ENCODE peak calls at places on chromosomes 1 and 21, in eight cellular contexts. I is H1, E is transverse colon, W is stomach, O is HepG2, G is prostate gland, R is endothelial cell of umbilical vein, V is suprapubic skin. A is an unnamed sample. For H3K4me1, the result is how much of the 10 kb centered on the place peaks cover.

GRCh38 chr1:235923466-235924008 is 56.8 kb upstream of the LYST start:
- DNase-seq in I (no peak), E (peak), W (no peak), O (no peak), G (no peak), R (no peak), V (no peak), A (no peak)

GRCh38 chr1:228930479-228930957 is 195.2 kb downstream of the RHOU start:
- DNase-seq in I (no peak), E (no peak), W (peak), O (no peak), G (no peak), R (no peak), V (no peak), A (no peak)

GRCh38 chr1:10690484-10690883 is 106.0 kb downstream of the CASZ1 start:
- DNase-seq in I (no peak), E (no peak), W (no peak), O (no peak), G (no peak), R (no peak), V (no peak), A (no peak)

GRCh38 chr1:235920596-235921375 is 54.1 kb upstream of the LYST start:
- DNase-seq in I (no peak), E (peak), W (peak), O (no peak), G (no peak), R (no peak), V (no peak), A (no peak)

GRCh38 chr21:42521384-42521783 is 7.7 kb downstream of the SLC37A1 start:
- DNase-seq in I (no peak), E (no peak), W (no peak), O (no peak), G (no peak), R (no peak), V (peak), A (no peak)

GRCh38 chr1:192571706-192572105 is 3.9 kb upstream of the RGS1 start:
- DNase-seq in I (no peak), E (no peak), W (no peak), O (no peak), G (no peak), R (no peak), V (no peak), A (no peak)

GRCh38 chr1:228104526-228105251 is 1.6 kb upstream of the C1orf35 start:
- DNase-seq in I (no peak), E (no peak), W (no peak), O (no peak), G (no peak), R (no peak), V (no peak), A (no peak)

GRCh38 chr1:205054013-205054412 is 11.0 kb downstream of the CNTN2 start:
- DNase-seq in I (no peak), E (no peak), W (no peak), O (no peak), G (no peak), R (no peak), V (no peak), A (no peak)

GRCh38 chr1:25564777-25565176 is 21.4 kb downstream of the LDLRAP1 start:
- DNase-seq in I (no peak), E (no peak), W (no peak), O (no peak), G (no peak), R (no peak), V (no peak), A (peak)

GRCh38 chr1:44030606-44031050 is 634 bp downstream of the SLC6A9 start:
- DNase-seq in I (no peak), E (no peak), W (no peak), O (peak), G (no peak), R (peak), V (no peak), A (peak)

GRCh38 chr1:89532866-89533265 is 8.2 kb downstream of the LRRC8B start:
- DNase-seq in I (no peak), E (no peak), W (no peak), O (no peak), G (no peak), R (no peak), V (no peak), A (no peak)

GRCh38 chr1:209199822-209200221 is 383.7 kb upstream of the CAMK1G start:
- DNase-seq in I (peak), E (peak), W (no peak), O (no peak), G (no peak), R (no peak), V (no peak), A (no peak)

GRCh38 chr1:178768423-178768822 is 43.4 kb downstream of the RALGPS2 start:
- DNase-seq in I (no peak), E (no peak), W (no peak), O (peak), G (no peak), R (no peak), V (no peak), A (no peak)

GRCh38 chr1:91526496-91526895 is 25.8 kb downstream of the CDC7 start:
- DNase-seq in I (no peak), E (no peak), W (no peak), O (no peak), G (no peak), R (no peak), V (no peak), A (no peak)

GRCh38 chr1:22447581-22448215 is 4.0 kb upstream of the ZBTB40 start:
- DNase-seq in I (no peak), E (no peak), W (no peak), O (no peak), G (no peak), R (no peak), V (no peak), A (no peak)

GRCh38 chr1:96918406-96918805 is 196.8 kb downstream of the PTBP2 start:
- DNase-seq in I (no peak), E (no peak), W (no peak), O (no peak), G (no peak), R (no peak), V (no peak), A (no peak)

GRCh38 chr1:7526867-7527732 is 244.0 kb upstream of the VAMP3 start:
- DNase-seq in I (no peak), E (no peak), W (no peak), O (no peak), G (no peak), R (no peak), V (no peak), A (peak)

GRCh38 chr21:38861006-38861405 is 55.3 kb downstream of the ETS2 start:
- DNase-seq in I (no peak), E (no peak), W (no peak), O (no peak), G (no peak), R (no peak), V (no peak), A (no peak)

GRCh38 chr1:38786040-38786436 is 73.5 kb downstream of the RRAGC start:
- DNase-seq in I (no peak), E (no peak), W (no peak), O (no peak), G (no peak), R (no peak), V (no peak), A (no peak)

GRCh38 chr1:113808450-113809195 is 3.7 kb downstream of the RSBN1 start:
- DNase-seq in I (no peak), E (peak), W (no peak), O (no peak), G (no peak), R (peak), V (no peak), A (no peak)

GRCh38 chr1:203628185-203628996 is 1.8 kb downstream of the ATP2B4 start:
- DNase-seq in I (peak), E (peak), W (no peak), O (no peak), G (no peak), R (peak), V (no peak), A (peak)

GRCh38 chr1:116997666-116998065 is 3.9 kb upstream of the CD101 start:
- DNase-seq in I (no peak), E (no peak), W (no peak), O (no peak), G (no peak), R (no peak), V (no peak), A (no peak)

GRCh38 chr1:175564723-175565122 is 178.7 kb downstream of the TNR start:
- DNase-seq in I (no peak), E (no peak), W (no peak), O (no peak), G (no peak), R (no peak), V (no peak), A (no peak)

GRCh38 chr1:182604128-182604834 is at the start of gene RGS16:
- DNase-seq in I (no peak), E (peak), W (peak), O (no peak), G (peak), R (peak), V (peak), A (peak)

GRCh38 chr21:29258626-29259335 is 39.9 kb upstream of the BACH1 start:
- DNase-seq in I (no peak), E (no peak), W (no peak), O (peak), G (peak), R (peak), V (no peak), A (no peak)

GRCh38 chr1:248818505-248819374 is 7.0 kb downstream of the SH3BP5L start:
- DNase-seq in I (no peak), E (no peak), W (no peak), O (no peak), G (no peak), R (no peak), V (no peak), A (peak)

GRCh38 chr1:26582836-26583460 is 53.4 kb downstream of the RPS6KA1 start:
- DNase-seq in I (no peak), E (no peak), W (no peak), O (no peak), G (no peak), R (no peak), V (no peak), A (no peak)

GRCh38 chr1:30407030-30407861 is 316.1 kb downstream of the MATN1 start:
- DNase-seq in I (no peak), E (no peak), W (peak), O (no peak), G (no peak), R (no peak), V (peak), A (peak)

GRCh38 chr1:24424207-24424606 is 8.6 kb downstream of the NIPAL3 start:
- DNase-seq in I (no peak), E (no peak), W (no peak), O (no peak), G (no peak), R (no peak), V (no peak), A (no peak)

GRCh38 chr1:16138772-16139221 is 17.1 kb downstream of the EPHA2 start:
- DNase-seq in I (no peak), E (no peak), W (no peak), O (no peak), G (no peak), R (peak), V (no peak), A (no peak)

GRCh38 chr1:33347650-33347992 is 26.7 kb upstream of the A3GALT2 start:
- DNase-seq in I (no peak), E (peak), W (no peak), O (peak), G (no peak), R (peak), V (no peak), A (no peak)

GRCh38 chr1:229207916-229208315 is 63.0 kb upstream of the RAB4A start:
- DNase-seq in I (no peak), E (no peak), W (peak), O (no peak), G (no peak), R (no peak), V (no peak), A (no peak)

GRCh38 chr1:204307334-204307883 is 52.3 kb downstream of the PLEKHA6 start:
- DNase-seq in I (no peak), E (no peak), W (peak), O (no peak), G (peak), R (no peak), V (no peak), A (no peak)

DNA sequence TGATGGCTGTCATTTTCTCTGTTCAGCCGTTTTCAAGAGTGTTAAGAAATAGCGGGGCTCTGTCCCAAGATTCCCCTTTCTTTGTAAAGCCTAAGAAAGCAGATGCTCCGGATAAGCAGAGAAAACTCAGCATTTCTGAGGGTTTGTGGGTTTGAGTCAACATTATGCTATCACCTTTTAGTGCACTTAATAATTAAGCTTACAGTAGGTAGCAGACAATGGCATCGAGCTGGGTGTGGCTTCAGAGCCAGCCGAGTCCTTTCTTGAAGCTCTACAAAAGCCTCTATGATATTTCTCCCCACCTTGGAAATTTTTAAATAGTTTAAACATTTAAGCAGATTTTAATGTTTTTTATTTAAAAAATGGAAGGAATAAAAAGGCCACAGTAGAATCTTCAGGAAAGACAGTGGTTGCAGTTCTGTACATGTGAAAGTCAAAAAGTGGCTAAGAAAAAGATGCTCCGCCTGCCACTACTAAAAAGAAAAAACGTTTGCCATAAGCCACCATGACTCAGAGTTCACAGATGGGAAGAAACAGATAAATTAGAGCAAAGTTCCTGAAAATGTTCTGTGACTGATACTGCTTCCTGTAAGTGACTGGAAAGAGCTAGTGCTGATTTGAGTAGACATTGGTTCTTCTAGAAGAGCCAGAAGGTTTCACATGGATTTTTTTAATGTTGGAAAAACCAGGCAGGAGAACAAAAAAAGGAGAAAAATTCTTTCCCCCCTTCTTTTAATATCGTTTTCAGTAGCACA is 221.1 kb downstream of the HLX start:
- DNase-seq in I (no peak), E (no peak), W (no peak), O (no peak), G (no peak), R (peak), V (no peak), A (no peak)
- H3K4me1 ChIP-seq in I (under half), E (under half), W (under half), O (under half), G (under half), R (under half), V (under half), A (under half)

GRCh38 chr1:3305156-3305555 is 149.3 kb upstream of the ARHGEF16 start:
- DNase-seq in I (no peak), E (no peak), W (no peak), O (no peak), G (no peak), R (no peak), V (no peak), A (no peak)

GRCh38 chr1:3308053-3308452 is 146.4 kb upstream of the ARHGEF16 start:
- DNase-seq in I (no peak), E (no peak), W (no peak), O (no peak), G (no peak), R (no peak), V (no peak), A (no peak)

GRCh38 chr1:3307359-3307758 is 147.1 kb upstream of the ARHGEF16 start:
- DNase-seq in I (no peak), E (no peak), W (no peak), O (no peak), G (no peak), R (no peak), V (no peak), A (no peak)

GRCh38 chr1:3304692-3305091 is 149.8 kb upstream of the ARHGEF16 start:
- DNase-seq in I (no peak), E (no peak), W (no peak), O (no peak), G (no peak), R (no peak), V (no peak), A (no peak)

GRCh38 chr1:3306583-3307285 is 147.7 kb upstream of the ARHGEF16 start:
- DNase-seq in I (no peak), E (no peak), W (no peak), O (no peak), G (no peak), R (no peak), V (no peak), A (no peak)
- H3K27ac ChIP-seq in I (no peak), E (no peak), W (no peak), O (no peak), G (no peak), R (no peak), V (no peak), A (no peak)

DNA sequence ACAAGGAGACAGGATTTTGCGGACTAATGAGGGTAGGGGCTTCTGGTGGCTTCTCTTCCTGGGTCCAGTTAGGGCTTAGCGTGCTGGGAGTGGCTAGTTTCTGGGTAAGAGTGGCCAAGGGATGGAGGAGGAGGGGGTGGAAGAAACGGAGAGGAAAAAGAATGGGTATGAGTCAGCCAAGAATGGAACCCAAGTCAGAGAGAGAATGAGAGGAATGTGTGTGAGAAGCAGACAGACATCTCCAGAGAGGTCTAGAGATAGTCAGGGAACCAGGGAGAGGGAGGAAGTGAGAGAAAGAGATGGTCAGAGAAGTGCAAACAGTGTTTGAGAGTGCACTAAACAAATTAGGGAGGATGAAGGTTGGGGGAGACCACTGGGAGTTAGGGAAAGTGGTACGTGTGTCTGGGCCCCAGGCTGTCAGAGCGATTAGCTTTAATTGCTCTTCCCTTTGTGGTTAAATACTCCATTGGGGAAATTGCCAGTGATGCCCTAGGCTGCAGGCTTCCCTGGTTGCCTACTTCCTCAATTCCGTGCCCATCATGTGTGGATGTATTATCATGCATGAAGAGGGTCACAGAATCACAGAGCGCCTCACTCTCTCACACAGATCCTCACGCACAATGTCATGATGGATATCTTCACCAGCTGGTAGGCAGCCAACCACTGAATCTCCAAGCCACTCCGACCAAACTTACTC is 1.4 kb downstream of the PEA15 start:
- DNase-seq in I (no peak), E (no peak), W (no peak), O (no peak), G (no peak), R (peak), V (peak), A (no peak)
- TF ChIP-seq POLR2AphosphoS5 in I (peak), E (no peak), W (no peak), O (no peak), G (no peak), R (peak), V (no peak), A (no peak)

DNA sequence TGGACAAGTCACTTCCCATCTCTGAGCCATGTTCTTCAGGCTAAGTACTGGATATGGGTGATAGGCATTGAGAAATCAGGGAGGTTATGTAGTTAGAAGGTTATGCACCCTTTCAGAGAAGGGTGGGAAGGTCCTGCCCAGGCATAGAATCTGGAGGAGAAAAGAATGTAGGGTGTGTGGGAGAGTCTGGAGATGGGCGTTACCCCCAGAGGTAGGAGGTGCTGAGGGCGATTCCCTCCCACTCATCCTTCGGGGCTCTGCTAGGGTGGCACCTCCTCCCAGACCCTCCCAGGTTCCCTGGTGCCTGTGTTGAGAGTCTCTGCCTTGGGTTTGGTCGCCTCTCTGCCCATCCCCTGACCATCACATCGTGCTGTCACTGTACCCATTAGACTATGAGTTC is 51.1 kb downstream of the IGSF21 start:
- DNase-seq in I (no peak), E (no peak), W (no peak), O (no peak), G (no peak), R (no peak), V (no peak), A (peak)
- H3K4me1 ChIP-seq in I (under half), E (under half), W (under half), O (under half), G (under half), R (under half), V (under half), A (under half)